ENCODE peak calls at places on chromosomes 16 and 17, in four cellular contexts. X is WERI-Rb-1, D is lung, R is adrenal gland. K is an unnamed sample. For H3K36me3, the result is how much of the 10 kb centered on the place peaks cover.

GRCh38 chr17:7717756-7718350 is 309 bp downstream of the DNAH2 start:
- DNase-seq in X (no peak), R (no peak), D (no peak), K (no peak)

GRCh38 chr16:89495121-89495520 is 4.8 kb upstream of the ANKRD11 start:
- DNase-seq in R (no peak), D (no peak), X (no peak), K (peak)

GRCh38 chr17:8072339-8072726 is 15.2 kb downstream of the ALOX12B start:
- DNase-seq in D (no peak), R (no peak), X (no peak), K (no peak)

GRCh38 chr17:82463391-82463790 is 4.8 kb downstream of the NARF start:
- DNase-seq in R (no peak), X (no peak), D (no peak), K (no peak)

GRCh38 chr17:71748872-71749271 is 371.9 kb upstream of the SOX9 start:
- DNase-seq in R (no peak), X (no peak), D (no peak), K (no peak)

GRCh38 chr16:11677959-11678881 is 10.0 kb downstream of the SNN start:
- DNase-seq in R (no peak), X (no peak), D (no peak), K (no peak)

GRCh38 chr17:2929881-2930533 is 133.4 kb downstream of the OR1D5 start:
- DNase-seq in D (no peak), R (peak), X (peak), K (peak)

GRCh38 chr16:85626191-85626951 is 13.2 kb downstream of the GSE1 start:
- DNase-seq in R (no peak), D (no peak), X (peak), K (no peak)

GRCh38 chr17:68601565-68602266 is 549 bp upstream of the FAM20A start:
- DNase-seq in D (no peak), X (no peak), R (no peak), K (no peak)

GRCh38 chr17:13350466-13350865 is 251.3 kb downstream of the HS3ST3A1 start:
- DNase-seq in R (no peak), D (no peak), X (peak), K (no peak)

GRCh38 chr17:6054372-6054771 is 15.8 kb upstream of the WSCD1 start:
- DNase-seq in X (no peak), R (no peak), D (no peak), K (no peak)

GRCh38 chr16:6524501-6524900 is 808.1 kb upstream of the RBFOX1 start:
- DNase-seq in R (no peak), D (no peak), X (no peak), K (no peak)

GRCh38 chr17:72618018-72618509 is 474.4 kb downstream of the SLC39A11 start:
- DNase-seq in R (no peak), X (no peak), D (peak), K (no peak)

GRCh38 chr17:64504769-64505319 is 1.2 kb downstream of the DDX5 start:
- DNase-seq in R (peak), X (no peak), D (no peak), K (no peak)

GRCh38 chr16:14202697-14203096 is 131.6 kb downstream of the MRTFB start:
- DNase-seq in D (no peak), X (no peak), R (no peak), K (peak)

GRCh38 chr17:42075789-42076188 is 22.5 kb downstream of the ZNF385C start:
- DNase-seq in R (no peak), X (no peak), D (no peak), K (no peak)

GRCh38 chr17:273994-274832 is 78.4 kb downstream of the RPH3AL start:
- DNase-seq in R (no peak), X (peak), D (no peak), K (no peak)

GRCh38 chr16:8846401-8846932 is 22.3 kb downstream of the CARHSP1 start:
- DNase-seq in R (no peak), D (no peak), X (no peak), K (no peak)

DNA sequence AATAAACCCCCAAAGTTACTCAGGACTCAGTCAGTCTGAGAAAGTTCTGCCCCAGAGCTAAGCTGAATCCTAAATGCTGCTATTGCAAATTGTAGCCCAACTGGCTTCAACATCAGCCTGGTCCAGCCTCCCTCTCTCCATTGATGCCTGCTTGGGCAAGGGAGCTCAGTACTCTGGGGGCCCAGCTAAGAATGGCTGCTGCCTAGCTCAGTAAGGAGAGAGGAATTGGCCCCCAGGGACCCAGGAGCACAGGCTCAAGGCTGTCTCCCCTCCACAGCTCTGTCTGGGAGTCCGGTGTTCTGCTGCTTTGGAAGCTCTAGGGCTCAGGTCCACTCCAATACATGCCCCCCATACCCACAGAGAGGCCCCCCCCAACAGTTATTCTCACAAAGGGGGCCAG is 1.6 kb downstream of the UNC119 start:
- DNase-seq in D (no peak), X (no peak), R (no peak), K (no peak)
- H3K27ac ChIP-seq in D (no peak), X (no peak), R (no peak), K (no peak)

GRCh38 chr17:38886643-38887010 is 16.8 kb downstream of the LASP1 start:
- DNase-seq in D (no peak), X (no peak), R (no peak), K (no peak)

GRCh38 chr17:38881600-38882191 is 11.8 kb downstream of the LASP1 start:
- DNase-seq in D (peak), X (no peak), R (peak), K (peak)

GRCh38 chr17:38885728-38886642 is 16.1 kb downstream of the LASP1 start:
- DNase-seq in R (no peak), D (no peak), X (peak), K (peak)

GRCh38 chr17:38883592-38884526 is 14.0 kb downstream of the LASP1 start:
- DNase-seq in R (no peak), X (no peak), D (no peak), K (peak)

DNA sequence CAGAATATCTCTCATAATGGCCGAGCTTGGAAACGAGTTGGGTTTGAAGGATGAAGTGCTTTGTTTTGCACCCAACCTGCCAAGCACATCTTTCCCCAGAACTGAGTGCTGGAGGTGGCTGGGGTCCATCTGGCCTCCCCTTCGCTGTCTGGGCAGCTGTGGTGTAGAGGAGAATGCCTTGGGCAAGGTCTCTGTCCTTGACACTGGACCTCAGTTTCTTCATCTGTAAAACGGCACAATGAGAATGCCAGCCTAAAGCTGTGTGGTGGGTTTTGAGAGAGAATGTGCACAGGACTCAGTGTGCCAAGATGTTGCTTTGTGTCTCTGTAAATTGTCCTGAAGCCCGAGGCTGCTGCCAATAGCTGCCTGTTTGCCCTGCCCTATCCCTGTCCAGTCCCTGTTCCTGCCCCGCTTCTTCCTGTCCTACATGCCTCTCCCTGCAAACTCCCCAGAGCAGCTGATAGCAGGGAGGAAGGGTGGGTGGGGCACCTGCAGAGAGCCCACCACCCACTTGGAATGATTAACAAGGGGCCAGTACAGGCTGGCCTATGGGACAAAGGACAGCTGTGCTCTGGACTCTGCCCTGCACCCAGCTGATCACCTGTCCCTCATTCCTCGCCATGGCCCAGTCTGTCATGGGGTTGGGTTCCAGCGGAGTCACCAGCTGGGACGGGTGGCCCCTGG is 15.3 kb downstream of the LASP1 start:
- DNase-seq in X (no peak), D (no peak), R (no peak), K (no peak)
- H3K36me3 ChIP-seq in X (under half), D (under half), R (under half), K (under half)

GRCh38 chr16:67148656-67149275 is 2.0 kb downstream of the B3GNT9 start:
- DNase-seq in D (no peak), X (no peak), R (no peak), K (no peak)

GRCh38 chr16:67150833-67151396 is at the start of gene B3GNT9:
- DNase-seq in R (peak), X (peak), D (peak), K (peak)

GRCh38 chr16:67148221-67148620 is 2.6 kb downstream of the B3GNT9 start:
- DNase-seq in D (no peak), R (no peak), X (no peak), K (no peak)

GRCh38 chr16:67150058-67150832 is 553 bp downstream of the B3GNT9 start:
- DNase-seq in X (no peak), D (no peak), R (peak), K (peak)

GRCh38 chr16:67149276-67150057 is 1.3 kb downstream of the B3GNT9 start:
- DNase-seq in X (no peak), R (peak), D (no peak), K (no peak)
- H3K4me3 ChIP-seq in X (no peak), R (no peak), D (no peak), K (no peak)

DNA sequence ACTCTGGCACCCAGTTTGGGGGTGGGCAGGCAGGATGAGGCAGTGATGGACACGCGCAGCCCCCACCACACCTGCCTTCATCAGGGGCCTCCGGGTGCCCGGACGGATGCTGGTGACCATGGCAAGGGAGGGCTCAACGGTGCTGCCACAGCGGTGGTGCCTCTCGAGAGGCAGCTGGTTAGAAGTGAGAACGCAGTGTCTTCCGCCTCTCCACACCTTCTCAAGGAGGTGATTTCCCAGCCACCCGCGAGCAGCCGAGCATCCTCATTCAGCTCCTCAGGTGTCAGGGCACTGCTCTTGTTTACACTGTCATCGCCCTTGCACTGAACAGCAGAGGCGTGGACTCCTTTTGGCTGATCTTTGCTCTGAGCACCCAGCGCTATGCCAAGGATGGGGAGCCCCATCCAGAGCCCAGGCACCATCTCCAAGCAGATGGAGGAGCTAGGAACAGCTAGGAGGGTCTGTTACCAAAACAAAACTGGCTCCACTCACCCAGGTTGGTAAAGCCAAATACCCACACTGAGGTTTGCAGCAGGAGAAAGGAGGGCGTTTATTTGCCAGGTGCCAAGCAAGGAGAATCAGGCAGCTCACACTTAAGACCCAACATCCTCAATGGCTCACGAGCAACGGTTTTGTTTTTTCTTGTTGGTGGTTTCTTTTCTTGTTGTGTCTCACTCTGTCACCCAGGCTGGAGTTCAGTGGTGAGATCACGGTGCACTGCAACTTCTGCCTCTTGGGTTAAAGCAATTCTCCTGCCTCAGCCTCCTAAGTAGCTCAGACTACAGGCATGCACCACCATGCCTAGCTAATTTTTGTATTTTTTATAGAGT is 174.3 kb upstream of the TNRC6C start:
- DNase-seq in D (no peak), X (no peak), R (no peak), K (no peak)
- H3K27ac ChIP-seq in D (no peak), X (no peak), R (no peak), K (no peak)